ENCODE peak calls at places on chromosomes 16 and 17, in four cellular contexts. S, U, M and E are unnamed samples.

GRCh38 chr16:19175492-19176262 is 7.6 kb downstream of the SYT17 start:
- DNase-seq in S (no peak), M (no peak), U (no peak), E (peak)

GRCh38 chr17:51057534-51057933 is 63.1 kb downstream of the SPAG9 start:
- DNase-seq in S (no peak), U (no peak), M (no peak), E (no peak)

GRCh38 chr16:85350973-85351372 is 238.7 kb upstream of the CIBAR2 start:
- DNase-seq in U (peak), S (peak), M (no peak), E (peak)

GRCh38 chr17:47279062-47279801 is 25.6 kb downstream of the ITGB3 start:
- DNase-seq in U (peak), S (peak), M (no peak), E (peak)

GRCh38 chr17:48510761-48511604 is 19.8 kb downstream of the HOXB1 start:
- DNase-seq in S (no peak), U (no peak), M (peak), E (no peak)

GRCh38 chr17:42872251-42872965 is 21.4 kb downstream of the AOC3 start:
- DNase-seq in S (no peak), M (no peak), U (no peak), E (no peak)

GRCh38 chr17:75078097-75079022 is 9.4 kb upstream of the SLC16A5 start:
- DNase-seq in S (peak), M (no peak), U (no peak), E (peak)

GRCh38 chr17:5759501-5759925 is 175.2 kb upstream of the NLRP1 start:
- DNase-seq in M (no peak), U (peak), S (no peak), E (no peak)

GRCh38 chr16:88558457-88559442 is 11.5 kb upstream of the ZC3H18 start:
- DNase-seq in U (peak), M (peak), S (peak), E (peak)

GRCh38 chr16:19555938-19556778 is 655 bp downstream of the VPS35L start:
- DNase-seq in M (peak), U (peak), S (peak), E (peak)

GRCh38 chr16:85003723-85004586 is 7.4 kb downstream of the ZDHHC7 start:
- DNase-seq in U (no peak), M (no peak), S (no peak), E (peak)

GRCh38 chr17:72590382-72590781 is 469.6 kb downstream of the SOX9 start:
- DNase-seq in S (peak), M (no peak), U (no peak), E (peak)